ENCODE peak calls at places on chromosomes 11 and 22, in six cellular contexts. One of them, this sample, is unnamed.

GRCh38 chr11:114291381-114291780 is 4.8 kb upstream of the NNMT start:
- DNase-seq in brain microvascular endothelial cell: peak
- DNase-seq in aorta: no peak
- DNase-seq in thyroid gland: no peak
- DNase-seq in left lung: no peak
- DNase-seq in fibroblast of lung: peak
- DNase-seq in this sample: no peak

GRCh38 chr22:44192811-44193536 is 12.2 kb downstream of the PARVG start:
- DNase-seq in thyroid gland: no peak
- DNase-seq in fibroblast of lung: no peak
- DNase-seq in left lung: no peak
- DNase-seq in brain microvascular endothelial cell: no peak
- DNase-seq in aorta: no peak
- DNase-seq in this sample: no peak

GRCh38 chr11:11910541-11910940 is 68.8 kb downstream of the USP47 start:
- DNase-seq in thyroid gland: no peak
- DNase-seq in left lung: no peak
- DNase-seq in aorta: no peak
- DNase-seq in fibroblast of lung: no peak
- DNase-seq in brain microvascular endothelial cell: no peak
- DNase-seq in this sample: no peak

GRCh38 chr11:39809833-39810232 is 1649.6 kb downstream of the LRRC4C start:
- DNase-seq in brain microvascular endothelial cell: no peak
- DNase-seq in fibroblast of lung: no peak
- DNase-seq in thyroid gland: no peak
- DNase-seq in left lung: no peak
- DNase-seq in aorta: no peak
- DNase-seq in this sample: no peak

GRCh38 chr11:128501576-128502549 is 85.5 kb downstream of the ETS1 start:
- DNase-seq in fibroblast of lung: peak
- DNase-seq in brain microvascular endothelial cell: peak
- DNase-seq in thyroid gland: no peak
- DNase-seq in aorta: peak
- DNase-seq in left lung: no peak
- DNase-seq in this sample: no peak

GRCh38 chr11:74268451-74268850 is 43.0 kb downstream of the P4HA3 start:
- DNase-seq in brain microvascular endothelial cell: no peak
- DNase-seq in thyroid gland: no peak
- DNase-seq in left lung: no peak
- DNase-seq in fibroblast of lung: no peak
- DNase-seq in aorta: no peak
- DNase-seq in this sample: no peak

GRCh38 chr11:73651661-73652045 is 5.3 kb downstream of the PLEKHB1 start:
- DNase-seq in fibroblast of lung: no peak
- DNase-seq in thyroid gland: no peak
- DNase-seq in aorta: no peak
- DNase-seq in brain microvascular endothelial cell: no peak
- DNase-seq in left lung: no peak
- DNase-seq in this sample: no peak

GRCh38 chr11:45924036-45924915 is 1.8 kb downstream of the LARGE2 start:
- DNase-seq in thyroid gland: peak
- DNase-seq in aorta: no peak
- DNase-seq in fibroblast of lung: no peak
- DNase-seq in left lung: no peak
- DNase-seq in brain microvascular endothelial cell: no peak
- DNase-seq in this sample: no peak

DNA sequence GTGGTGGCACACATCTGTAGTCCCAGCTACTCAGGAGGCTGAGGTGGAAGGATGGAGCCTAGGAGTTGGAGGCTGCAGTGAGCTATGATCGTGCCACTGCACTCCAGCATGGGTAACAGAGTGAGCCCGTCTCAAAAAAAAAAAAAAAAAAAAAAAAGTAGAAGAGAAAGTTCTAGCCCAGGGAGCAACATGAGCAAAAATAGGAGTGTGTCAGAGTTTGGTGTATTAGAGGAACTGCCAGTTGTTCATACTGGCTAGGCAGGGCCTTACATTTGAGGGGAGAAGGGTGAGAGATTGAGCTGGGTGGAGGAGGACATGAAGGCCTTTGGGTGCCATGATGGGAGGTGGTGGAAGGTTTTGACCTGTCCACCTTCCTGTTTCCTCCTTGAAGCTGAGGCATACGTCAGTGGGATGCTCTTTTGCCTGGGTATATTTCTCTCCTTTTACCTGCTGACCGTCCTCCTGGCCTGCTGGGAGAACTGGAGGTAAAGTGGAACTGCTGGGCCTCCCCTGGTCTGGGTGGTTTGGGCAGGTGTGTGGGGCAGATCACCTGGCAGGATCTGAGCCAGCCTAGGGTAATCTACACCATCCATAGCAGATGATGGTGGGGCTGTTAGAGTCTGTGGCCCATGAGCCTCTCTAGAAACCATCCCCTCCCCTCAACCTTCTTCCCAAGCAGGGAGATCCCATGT is 7.3 kb downstream of the SIDT2 start:
- DNase-seq in fibroblast of lung: no peak
- DNase-seq in brain microvascular endothelial cell: no peak
- DNase-seq in left lung: no peak
- DNase-seq in aorta: no peak
- DNase-seq in thyroid gland: no peak
- DNase-seq in this sample: no peak
- H3K27ac ChIP-seq in fibroblast of lung: no peak
- H3K27ac ChIP-seq in brain microvascular endothelial cell: no peak
- H3K27ac ChIP-seq in left lung: peak
- H3K27ac ChIP-seq in aorta: no peak
- H3K27ac ChIP-seq in thyroid gland: no peak
- H3K27ac ChIP-seq in this sample: no peak

DNA sequence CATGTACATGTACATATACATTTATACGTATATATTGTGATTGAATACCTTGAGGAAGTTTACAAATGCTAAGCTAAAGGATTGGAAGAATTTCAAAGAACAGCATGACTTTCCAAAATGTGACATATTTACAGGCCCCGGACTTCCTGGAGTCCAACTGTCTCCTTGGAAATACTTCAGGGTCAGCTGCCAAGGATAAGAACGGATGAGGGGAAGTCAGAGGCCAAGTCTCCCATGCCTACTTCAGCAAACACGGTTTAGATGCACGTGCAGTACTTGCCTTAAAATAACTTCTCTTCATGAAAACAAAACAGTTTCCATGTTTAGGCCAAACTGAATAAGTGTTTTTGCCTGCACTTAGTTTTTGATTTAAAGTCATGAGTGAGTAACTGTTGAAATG is 213.6 kb downstream of the DYNC2H1 start:
- DNase-seq in brain microvascular endothelial cell: no peak
- DNase-seq in left lung: no peak
- DNase-seq in aorta: no peak
- DNase-seq in fibroblast of lung: no peak
- DNase-seq in thyroid gland: no peak
- DNase-seq in this sample: no peak
- H3K27ac ChIP-seq in brain microvascular endothelial cell: no peak
- H3K27ac ChIP-seq in left lung: no peak
- H3K27ac ChIP-seq in aorta: no peak
- H3K27ac ChIP-seq in fibroblast of lung: no peak
- H3K27ac ChIP-seq in thyroid gland: no peak
- H3K27ac ChIP-seq in this sample: no peak

GRCh38 chr11:77095551-77096490 is 6.8 kb upstream of the OMP start:
- DNase-seq in fibroblast of lung: no peak
- DNase-seq in thyroid gland: no peak
- DNase-seq in left lung: no peak
- DNase-seq in brain microvascular endothelial cell: no peak
- DNase-seq in aorta: peak
- DNase-seq in this sample: no peak
- H3K27ac ChIP-seq in fibroblast of lung: no peak
- H3K27ac ChIP-seq in thyroid gland: no peak
- H3K27ac ChIP-seq in left lung: no peak
- H3K27ac ChIP-seq in brain microvascular endothelial cell: no peak
- H3K27ac ChIP-seq in aorta: no peak
- H3K27ac ChIP-seq in this sample: no peak

DNA sequence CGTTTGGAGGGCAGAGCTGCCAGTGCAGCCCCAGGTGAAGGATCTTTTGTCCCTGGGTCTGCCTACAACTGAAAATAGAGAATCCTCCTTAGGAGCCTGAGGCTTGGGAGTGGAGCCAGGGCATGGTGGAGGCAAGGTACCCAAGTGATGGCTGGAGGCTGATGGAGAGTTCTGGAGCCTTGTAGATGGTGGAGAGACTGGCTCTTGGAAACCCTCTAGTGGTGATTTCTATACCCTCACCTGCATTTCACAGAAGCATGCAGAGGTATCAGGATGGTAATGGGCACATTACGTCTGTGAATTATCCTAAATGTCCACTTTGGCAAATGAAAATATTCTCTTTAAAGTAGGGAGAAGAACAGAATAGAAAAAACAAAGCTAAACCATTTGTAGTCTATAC is 44.4 kb downstream of the INSC start:
- DNase-seq in aorta: no peak
- DNase-seq in thyroid gland: no peak
- DNase-seq in left lung: no peak
- DNase-seq in brain microvascular endothelial cell: peak
- DNase-seq in fibroblast of lung: peak
- DNase-seq in this sample: no peak
- H3K27ac ChIP-seq in aorta: no peak
- H3K27ac ChIP-seq in thyroid gland: no peak
- H3K27ac ChIP-seq in left lung: no peak
- H3K27ac ChIP-seq in brain microvascular endothelial cell: no peak
- H3K27ac ChIP-seq in fibroblast of lung: peak
- H3K27ac ChIP-seq in this sample: no peak

GRCh38 chr11:108857382-108857781 is 192.5 kb downstream of the DDX10 start:
- DNase-seq in thyroid gland: no peak
- DNase-seq in fibroblast of lung: no peak
- DNase-seq in left lung: no peak
- DNase-seq in aorta: peak
- DNase-seq in brain microvascular endothelial cell: no peak
- DNase-seq in this sample: no peak
- H3K27ac ChIP-seq in thyroid gland: no peak
- H3K27ac ChIP-seq in fibroblast of lung: no peak
- H3K27ac ChIP-seq in left lung: no peak
- H3K27ac ChIP-seq in aorta: no peak
- H3K27ac ChIP-seq in brain microvascular endothelial cell: no peak
- H3K27ac ChIP-seq in this sample: no peak

GRCh38 chr22:24400037-24400725 is 27.2 kb upstream of the ADORA2A start:
- DNase-seq in fibroblast of lung: no peak
- DNase-seq in left lung: no peak
- DNase-seq in aorta: no peak
- DNase-seq in brain microvascular endothelial cell: no peak
- DNase-seq in thyroid gland: no peak
- DNase-seq in this sample: no peak

GRCh38 chr22:24400726-24401596 is 26.4 kb upstream of the ADORA2A start:
- DNase-seq in thyroid gland: no peak
- DNase-seq in fibroblast of lung: peak
- DNase-seq in left lung: no peak
- DNase-seq in aorta: peak
- DNase-seq in brain microvascular endothelial cell: no peak
- DNase-seq in this sample: no peak

GRCh38 chr22:24402460-24403192 is 24.8 kb upstream of the ADORA2A start:
- DNase-seq in left lung: peak
- DNase-seq in fibroblast of lung: peak
- DNase-seq in aorta: peak
- DNase-seq in thyroid gland: peak
- DNase-seq in brain microvascular endothelial cell: peak
- DNase-seq in this sample: no peak

GRCh38 chr22:24404561-24405275 is 22.7 kb upstream of the ADORA2A start:
- DNase-seq in brain microvascular endothelial cell: no peak
- DNase-seq in thyroid gland: no peak
- DNase-seq in left lung: no peak
- DNase-seq in fibroblast of lung: no peak
- DNase-seq in aorta: no peak
- DNase-seq in this sample: no peak

DNA sequence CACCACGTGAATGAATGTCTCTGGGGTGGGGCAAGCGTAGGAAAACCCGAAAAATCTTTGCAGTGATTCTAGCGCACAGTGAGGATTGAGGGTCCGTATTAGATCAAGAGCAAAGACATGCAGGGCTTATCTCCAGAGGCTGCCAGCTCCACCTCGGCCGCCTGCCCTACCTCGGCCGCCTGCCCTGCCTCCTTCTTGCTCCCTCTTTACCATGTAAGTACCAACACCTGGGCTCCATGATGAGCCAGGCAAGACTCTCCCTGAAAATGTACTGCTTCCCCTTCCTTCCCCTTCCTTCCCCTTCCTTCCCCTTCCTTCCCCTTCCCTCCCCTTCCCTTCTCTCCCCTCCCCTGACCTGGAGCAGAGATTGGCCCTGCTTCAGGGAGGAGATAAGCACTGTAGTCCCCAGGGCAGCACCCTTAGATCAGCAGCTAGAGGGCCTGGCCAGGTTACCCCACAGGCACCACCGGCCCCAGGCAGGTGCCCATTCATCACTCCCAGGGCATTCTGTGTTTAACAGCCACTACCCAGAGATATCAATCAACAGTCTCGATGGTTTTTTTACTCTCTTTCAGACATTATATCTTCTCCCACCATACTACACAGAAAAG is 25.5 kb upstream of the ADORA2A start:
- DNase-seq in brain microvascular endothelial cell: no peak
- DNase-seq in left lung: no peak
- DNase-seq in aorta: no peak
- DNase-seq in thyroid gland: no peak
- DNase-seq in fibroblast of lung: no peak
- DNase-seq in this sample: no peak
- H3K27ac ChIP-seq in brain microvascular endothelial cell: no peak
- H3K27ac ChIP-seq in left lung: peak
- H3K27ac ChIP-seq in aorta: no peak
- H3K27ac ChIP-seq in thyroid gland: peak
- H3K27ac ChIP-seq in fibroblast of lung: no peak
- H3K27ac ChIP-seq in this sample: no peak

GRCh38 chr11:27882066-27882697 is 181.9 kb upstream of the BDNF start:
- DNase-seq in brain microvascular endothelial cell: no peak
- DNase-seq in thyroid gland: no peak
- DNase-seq in left lung: no peak
- DNase-seq in fibroblast of lung: peak
- DNase-seq in aorta: no peak
- DNase-seq in this sample: no peak

GRCh38 chr11:27886765-27887328 is 186.6 kb upstream of the BDNF start:
- DNase-seq in brain microvascular endothelial cell: no peak
- DNase-seq in fibroblast of lung: peak
- DNase-seq in aorta: no peak
- DNase-seq in left lung: no peak
- DNase-seq in thyroid gland: no peak
- DNase-seq in this sample: no peak
- H3K27ac ChIP-seq in brain microvascular endothelial cell: no peak
- H3K27ac ChIP-seq in fibroblast of lung: no peak
- H3K27ac ChIP-seq in aorta: no peak
- H3K27ac ChIP-seq in left lung: no peak
- H3K27ac ChIP-seq in thyroid gland: no peak
- H3K27ac ChIP-seq in this sample: no peak

This sample was measured in CD8-positive, alpha-beta memory T cell.